ENCODE peak calls at places on chromosomes 1 and 21, in five cellular contexts. One of them, this sample, is unnamed.

GRCh38 chr21:44370771-44371410 is 17.5 kb downstream of the TRPM2 start:
- DNase-seq in Daoy: peak; percentile 6
- DNase-seq in Right ventricle myocardium superior: no peak
- DNase-seq in T-helper 9 cell: no peak
- DNase-seq in lung microvascular endothelial cell: no peak
- DNase-seq in this sample: no peak

GRCh38 chr1:21938791-21939538 is 1.9 kb upstream of the HSPG2 start:
- DNase-seq in Daoy: peak; percentile 35
- DNase-seq in lung microvascular endothelial cell: peak; percentile 76
- DNase-seq in Right ventricle myocardium superior: no peak
- DNase-seq in T-helper 9 cell: no peak
- DNase-seq in this sample: peak; percentile 91

GRCh38 chr1:110872745-110873435 is at the start of gene CD53:
- DNase-seq in lung microvascular endothelial cell: no peak
- DNase-seq in Daoy: no peak
- DNase-seq in T-helper 9 cell: peak; percentile 36
- DNase-seq in Right ventricle myocardium superior: no peak
- DNase-seq in this sample: no peak

GRCh38 chr1:160708118-160708517 is 3.5 kb downstream of the CD48 start:
- DNase-seq in T-helper 9 cell: no peak
- DNase-seq in Right ventricle myocardium superior: no peak
- DNase-seq in Daoy: no peak
- DNase-seq in lung microvascular endothelial cell: no peak
- DNase-seq in this sample: no peak

GRCh38 chr1:77976433-77977076 is 2.3 kb downstream of the FUBP1 start:
- DNase-seq in T-helper 9 cell: no peak
- DNase-seq in Right ventricle myocardium superior: no peak
- DNase-seq in Daoy: no peak
- DNase-seq in lung microvascular endothelial cell: peak; percentile 11
- DNase-seq in this sample: peak; percentile 24

GRCh38 chr1:180213401-180214177 is 16.5 kb upstream of the LHX4 start:
- DNase-seq in lung microvascular endothelial cell: peak; percentile 45
- DNase-seq in Daoy: peak; percentile 77
- DNase-seq in T-helper 9 cell: peak; percentile 28
- DNase-seq in Right ventricle myocardium superior: no peak
- DNase-seq in this sample: peak; percentile 28

GRCh38 chr1:167797005-167797404 is 75.2 kb downstream of the MPZL1 start:
- DNase-seq in Right ventricle myocardium superior: peak; percentile 81
- DNase-seq in T-helper 9 cell: no peak
- DNase-seq in Daoy: peak; percentile 91
- DNase-seq in lung microvascular endothelial cell: peak; percentile 95
- DNase-seq in this sample: peak; percentile 70

GRCh38 chr1:2208309-2209239 is 14.0 kb upstream of the FAAP20 start:
- DNase-seq in Daoy: peak; percentile 95
- DNase-seq in T-helper 9 cell: no peak
- DNase-seq in lung microvascular endothelial cell: peak; percentile 31
- DNase-seq in Right ventricle myocardium superior: peak; percentile 66
- DNase-seq in this sample: peak; percentile 76

GRCh38 chr1:180489313-180489712 is 13.1 kb downstream of the ACBD6 start:
- DNase-seq in Right ventricle myocardium superior: no peak
- DNase-seq in lung microvascular endothelial cell: no peak
- DNase-seq in Daoy: no peak
- DNase-seq in T-helper 9 cell: no peak
- DNase-seq in this sample: no peak

GRCh38 chr1:200409203-200409760 is 554 bp downstream of the ZNF281 start:
- DNase-seq in lung microvascular endothelial cell: peak; percentile 66
- DNase-seq in Right ventricle myocardium superior: peak; percentile 61
- DNase-seq in Daoy: no peak
- DNase-seq in T-helper 9 cell: peak; percentile 31
- DNase-seq in this sample: peak; percentile 59

GRCh38 chr1:26998319-26999300 is 5.1 kb downstream of the TRNP1 start:
- DNase-seq in Right ventricle myocardium superior: no peak
- DNase-seq in lung microvascular endothelial cell: no peak
- DNase-seq in T-helper 9 cell: no peak
- DNase-seq in Daoy: peak; percentile 75
- DNase-seq in this sample: no peak

GRCh38 chr1:17472814-17473213 is 33.3 kb upstream of the RCC2 start:
- DNase-seq in lung microvascular endothelial cell: no peak
- DNase-seq in T-helper 9 cell: no peak
- DNase-seq in Daoy: no peak
- DNase-seq in Right ventricle myocardium superior: no peak
- DNase-seq in this sample: no peak

GRCh38 chr21:38984568-38984967 is 178.8 kb downstream of the ETS2 start:
- DNase-seq in T-helper 9 cell: no peak
- DNase-seq in Right ventricle myocardium superior: no peak
- DNase-seq in lung microvascular endothelial cell: no peak
- DNase-seq in Daoy: peak; percentile 25
- DNase-seq in this sample: no peak

GRCh38 chr1:95095833-95096217 is 21.3 kb upstream of the TLCD4 start:
- DNase-seq in Right ventricle myocardium superior: no peak
- DNase-seq in lung microvascular endothelial cell: no peak
- DNase-seq in T-helper 9 cell: no peak
- DNase-seq in Daoy: no peak
- DNase-seq in this sample: no peak

GRCh38 chr1:68229927-68230812 is 2.2 kb downstream of the WLS start:
- DNase-seq in Daoy: peak; percentile 36
- DNase-seq in T-helper 9 cell: no peak
- DNase-seq in lung microvascular endothelial cell: peak; percentile 53
- DNase-seq in Right ventricle myocardium superior: no peak
- DNase-seq in this sample: peak; percentile 61

GRCh38 chr1:96992871-96993270 is 271.3 kb downstream of the PTBP2 start:
- DNase-seq in T-helper 9 cell: no peak
- DNase-seq in Daoy: no peak
- DNase-seq in lung microvascular endothelial cell: no peak
- DNase-seq in Right ventricle myocardium superior: no peak
- DNase-seq in this sample: no peak

GRCh38 chr1:47659141-47659540 is 221.3 kb downstream of the FOXD2 start:
- DNase-seq in T-helper 9 cell: no peak
- DNase-seq in Daoy: no peak
- DNase-seq in lung microvascular endothelial cell: no peak
- DNase-seq in Right ventricle myocardium superior: no peak
- DNase-seq in this sample: no peak

GRCh38 chr1:189606795-189607476 is 870.7 kb downstream of the BRINP3 start:
- DNase-seq in Daoy: peak; percentile 25
- DNase-seq in T-helper 9 cell: no peak
- DNase-seq in lung microvascular endothelial cell: no peak
- DNase-seq in Right ventricle myocardium superior: no peak
- DNase-seq in this sample: no peak

GRCh38 chr1:46757256-46757955 is 38.5 kb upstream of the EFCAB14 start:
- DNase-seq in Daoy: peak; percentile 25
- DNase-seq in T-helper 9 cell: no peak
- DNase-seq in lung microvascular endothelial cell: no peak
- DNase-seq in Right ventricle myocardium superior: no peak
- DNase-seq in this sample: no peak

GRCh38 chr1:44811234-44811633 is 2.9 kb downstream of the BTBD19 start:
- DNase-seq in T-helper 9 cell: no peak
- DNase-seq in lung microvascular endothelial cell: no peak
- DNase-seq in Right ventricle myocardium superior: no peak
- DNase-seq in Daoy: no peak
- DNase-seq in this sample: peak; percentile 34

GRCh38 chr1:43836267-43836951 is 97.2 kb upstream of the ARTN start:
- DNase-seq in T-helper 9 cell: peak; percentile 12
- DNase-seq in lung microvascular endothelial cell: peak; percentile 32
- DNase-seq in Daoy: peak; percentile 92
- DNase-seq in Right ventricle myocardium superior: peak; percentile 63
- DNase-seq in this sample: no peak

GRCh38 chr1:200867018-200867811 is 5.6 kb upstream of the GPR25 start:
- DNase-seq in Daoy: peak; percentile 53
- DNase-seq in lung microvascular endothelial cell: no peak
- DNase-seq in T-helper 9 cell: no peak
- DNase-seq in Right ventricle myocardium superior: no peak
- DNase-seq in this sample: no peak

GRCh38 chr1:101683136-101683535 is 313.6 kb downstream of the OLFM3 start:
- DNase-seq in Daoy: no peak
- DNase-seq in Right ventricle myocardium superior: no peak
- DNase-seq in lung microvascular endothelial cell: no peak
- DNase-seq in T-helper 9 cell: no peak
- DNase-seq in this sample: no peak

GRCh38 chr1:87968259-87968955 is 639.7 kb downstream of the LMO4 start:
- DNase-seq in Daoy: peak; percentile 81
- DNase-seq in lung microvascular endothelial cell: peak; percentile 2
- DNase-seq in Right ventricle myocardium superior: peak; percentile 53
- DNase-seq in T-helper 9 cell: no peak
- DNase-seq in this sample: peak; percentile 96

GRCh38 chr1:64337476-64337875 is 132.5 kb upstream of the CACHD1 start:
- DNase-seq in Right ventricle myocardium superior: no peak
- DNase-seq in T-helper 9 cell: no peak
- DNase-seq in lung microvascular endothelial cell: no peak
- DNase-seq in Daoy: no peak
- DNase-seq in this sample: no peak

GRCh38 chr1:4170953-4171352 is 270.9 kb upstream of the C1orf174 start:
- DNase-seq in Daoy: no peak
- DNase-seq in lung microvascular endothelial cell: no peak
- DNase-seq in T-helper 9 cell: no peak
- DNase-seq in Right ventricle myocardium superior: peak; percentile 55
- DNase-seq in this sample: no peak

GRCh38 chr1:3069491-3070303 is 694 bp downstream of the PRDM16 start:
- DNase-seq in lung microvascular endothelial cell: peak; percentile 28
- DNase-seq in Daoy: peak; percentile 80
- DNase-seq in T-helper 9 cell: no peak
- DNase-seq in Right ventricle myocardium superior: peak; percentile 60
- DNase-seq in this sample: peak; percentile 17

GRCh38 chr21:26120833-26121232 is 49.7 kb downstream of the APP start:
- DNase-seq in Right ventricle myocardium superior: no peak
- DNase-seq in T-helper 9 cell: no peak
- DNase-seq in lung microvascular endothelial cell: no peak
- DNase-seq in Daoy: no peak
- DNase-seq in this sample: no peak

GRCh38 chr1:246104927-246105326 is 402.2 kb downstream of the SMYD3 start:
- DNase-seq in Daoy: no peak
- DNase-seq in Right ventricle myocardium superior: no peak
- DNase-seq in lung microvascular endothelial cell: no peak
- DNase-seq in T-helper 9 cell: no peak
- DNase-seq in this sample: no peak

GRCh38 chr21:46650476-46651098 is 15.1 kb downstream of the PRMT2 start:
- DNase-seq in Right ventricle myocardium superior: peak; percentile 71
- DNase-seq in Daoy: no peak
- DNase-seq in lung microvascular endothelial cell: no peak
- DNase-seq in T-helper 9 cell: no peak
- DNase-seq in this sample: no peak

GRCh38 chr1:221868894-221869293 is 127.0 kb upstream of the DUSP10 start:
- DNase-seq in lung microvascular endothelial cell: peak; percentile 72
- DNase-seq in T-helper 9 cell: no peak
- DNase-seq in Right ventricle myocardium superior: no peak
- DNase-seq in Daoy: peak; percentile 75
- DNase-seq in this sample: peak; percentile 79

GRCh38 chr1:7501259-7501560 is 269.9 kb upstream of the VAMP3 start:
- DNase-seq in Daoy: no peak
- DNase-seq in lung microvascular endothelial cell: no peak
- DNase-seq in T-helper 9 cell: no peak
- DNase-seq in Right ventricle myocardium superior: no peak
- DNase-seq in this sample: no peak

GRCh38 chr1:179889619-179890018 is 7.5 kb downstream of the TOR1AIP1 start:
- DNase-seq in Right ventricle myocardium superior: no peak
- DNase-seq in T-helper 9 cell: no peak
- DNase-seq in Daoy: no peak
- DNase-seq in lung microvascular endothelial cell: no peak
- DNase-seq in this sample: no peak

GRCh38 chr21:27269646-27270045 is 302.8 kb upstream of the ADAMTS5 start:
- DNase-seq in Daoy: peak; percentile 81
- DNase-seq in T-helper 9 cell: no peak
- DNase-seq in Right ventricle myocardium superior: no peak
- DNase-seq in lung microvascular endothelial cell: no peak
- DNase-seq in this sample: peak; percentile 9

GRCh38 chr1:241518447-241519307 is 878 bp downstream of the FH start:
- DNase-seq in T-helper 9 cell: no peak
- DNase-seq in Right ventricle myocardium superior: no peak
- DNase-seq in lung microvascular endothelial cell: peak; percentile 30
- DNase-seq in Daoy: peak; percentile 31
- DNase-seq in this sample: peak; percentile 47

GRCh38 chr1:207808322-207808705 is 56.5 kb downstream of the CD46 start:
- DNase-seq in lung microvascular endothelial cell: no peak
- DNase-seq in Right ventricle myocardium superior: no peak
- DNase-seq in Daoy: no peak
- DNase-seq in T-helper 9 cell: no peak
- DNase-seq in this sample: no peak

GRCh38 chr1:228374711-228375577 is 31.7 kb downstream of the TRIM11 start:
- DNase-seq in T-helper 9 cell: no peak
- DNase-seq in lung microvascular endothelial cell: peak; percentile 45
- DNase-seq in Right ventricle myocardium superior: peak; percentile 94
- DNase-seq in Daoy: peak; percentile 29
- DNase-seq in this sample: peak; percentile 14

This sample was measured in endothelial cell of umbilical vein.